ENCODE peak calls at places on chromosomes 12 and 14, in six cellular contexts. Q is mucosa of gallbladder, O is B cell, M is AG10803, H is T-cell, F is nucleus accumbens. P is an unnamed sample.

GRCh38 chr12:132227156-132227555 is 82.9 kb downstream of the NOC4L start:
- DNase-seq in Q (no peak), M (no peak), O (no peak), H (no peak), F (no peak), P (no peak)

GRCh38 chr14:93100570-93100969 is 15.2 kb downstream of the ITPK1 start:
- DNase-seq in Q (no peak), F (no peak), O (no peak), H (no peak), M (no peak), P (no peak)

GRCh38 chr12:9331218-9331626 is 123.0 kb upstream of the PZP start:
- DNase-seq in Q (peak), H (peak), O (peak), M (peak), F (peak), P (peak)

GRCh38 chr12:127035011-127035879 is 1231.7 kb upstream of the TMEM132C start:
- DNase-seq in F (no peak), H (no peak), M (peak), O (no peak), Q (no peak), P (no peak)

GRCh38 chr14:32252030-32252670 is 49.1 kb upstream of the RNU6-8 start:
- DNase-seq in Q (peak), F (peak), O (peak), H (peak), M (peak), P (peak)

GRCh38 chr12:66365718-66366485 is 63.6 kb downstream of the HELB start:
- DNase-seq in Q (no peak), M (peak), H (no peak), F (no peak), O (no peak), P (no peak)

GRCh38 chr14:37179896-37180502 is 7.6 kb upstream of the SLC25A21 start:
- DNase-seq in H (no peak), F (no peak), O (no peak), M (no peak), Q (no peak), P (no peak)

GRCh38 chr12:69602954-69603353 is 7.8 kb downstream of the LRRC10 start:
- DNase-seq in Q (no peak), M (no peak), F (no peak), H (no peak), O (no peak), P (no peak)

GRCh38 chr12:2941524-2941923 is 17.7 kb upstream of the TEAD4 start:
- DNase-seq in H (no peak), O (no peak), F (no peak), M (no peak), Q (no peak), P (no peak)

GRCh38 chr12:81668475-81668874 is 90.7 kb downstream of the PPFIA2 start:
- DNase-seq in M (peak), O (no peak), Q (no peak), F (no peak), H (no peak), P (peak)

GRCh38 chr12:116765271-116765670 is 27.2 kb downstream of the RNFT2 start:
- DNase-seq in M (no peak), O (no peak), H (no peak), F (no peak), Q (no peak), P (no peak)

GRCh38 chr12:110670161-110670701 is 18.7 kb downstream of the HVCN1 start:
- DNase-seq in H (no peak), M (no peak), Q (no peak), F (no peak), O (peak), P (no peak)

GRCh38 chr12:99605-100004 is 33.0 kb downstream of the IQSEC3 start:
- DNase-seq in F (no peak), M (peak), Q (no peak), H (no peak), O (no peak), P (no peak)

GRCh38 chr14:59870277-59871165 is at the start of gene RTN1:
- DNase-seq in H (peak), Q (peak), M (peak), F (peak), O (peak), P (no peak)

GRCh38 chr14:104865069-104865630 is at the start of gene CEP170B:
- DNase-seq in Q (peak), O (peak), F (no peak), H (peak), M (peak), P (no peak)

P was measured in foreskin melanocyte.